ENCODE peak calls at places on chromosomes 12 and 14, in four cellular contexts. One of them, this sample, is unnamed.

GRCh38 chr12:40104461-40105264 is 1.2 kb downstream of the SLC2A13 start:
- DNase-seq in GM12878: no peak
- DNase-seq in HL-60: no peak
- DNase-seq in K562: peak
- DNase-seq in this sample: peak

GRCh38 chr12:124855275-124855957 is 8.2 kb downstream of the SCARB1 start:
- DNase-seq in K562: peak
- DNase-seq in HL-60: no peak
- DNase-seq in GM12878: no peak
- DNase-seq in this sample: no peak

GRCh38 chr12:94961413-94961812 is 42.1 kb downstream of the NDUFA12 start:
- DNase-seq in GM12878: no peak
- DNase-seq in HL-60: no peak
- DNase-seq in K562: no peak
- DNase-seq in this sample: no peak

GRCh38 chr14:77290705-77291104 is 19.7 kb upstream of the NGB start:
- DNase-seq in HL-60: no peak
- DNase-seq in K562: no peak
- DNase-seq in GM12878: no peak
- DNase-seq in this sample: no peak

GRCh38 chr12:19223018-19223417 is 93.5 kb downstream of the PLEKHA5 start:
- DNase-seq in K562: no peak
- DNase-seq in GM12878: no peak
- DNase-seq in HL-60: no peak
- DNase-seq in this sample: no peak

GRCh38 chr12:55112378-55112777 is 13.8 kb upstream of the OR9K2 start:
- DNase-seq in GM12878: no peak
- DNase-seq in K562: no peak
- DNase-seq in HL-60: no peak
- DNase-seq in this sample: no peak

GRCh38 chr14:75896341-75896740 is 85.5 kb downstream of the TGFB3 start:
- DNase-seq in HL-60: no peak
- DNase-seq in K562: no peak
- DNase-seq in GM12878: no peak
- DNase-seq in this sample: no peak

GRCh38 chr12:726281-727140 is 25.9 kb upstream of the WNK1 start:
- DNase-seq in GM12878: no peak
- DNase-seq in HL-60: peak
- DNase-seq in K562: no peak
- DNase-seq in this sample: no peak

DNA sequence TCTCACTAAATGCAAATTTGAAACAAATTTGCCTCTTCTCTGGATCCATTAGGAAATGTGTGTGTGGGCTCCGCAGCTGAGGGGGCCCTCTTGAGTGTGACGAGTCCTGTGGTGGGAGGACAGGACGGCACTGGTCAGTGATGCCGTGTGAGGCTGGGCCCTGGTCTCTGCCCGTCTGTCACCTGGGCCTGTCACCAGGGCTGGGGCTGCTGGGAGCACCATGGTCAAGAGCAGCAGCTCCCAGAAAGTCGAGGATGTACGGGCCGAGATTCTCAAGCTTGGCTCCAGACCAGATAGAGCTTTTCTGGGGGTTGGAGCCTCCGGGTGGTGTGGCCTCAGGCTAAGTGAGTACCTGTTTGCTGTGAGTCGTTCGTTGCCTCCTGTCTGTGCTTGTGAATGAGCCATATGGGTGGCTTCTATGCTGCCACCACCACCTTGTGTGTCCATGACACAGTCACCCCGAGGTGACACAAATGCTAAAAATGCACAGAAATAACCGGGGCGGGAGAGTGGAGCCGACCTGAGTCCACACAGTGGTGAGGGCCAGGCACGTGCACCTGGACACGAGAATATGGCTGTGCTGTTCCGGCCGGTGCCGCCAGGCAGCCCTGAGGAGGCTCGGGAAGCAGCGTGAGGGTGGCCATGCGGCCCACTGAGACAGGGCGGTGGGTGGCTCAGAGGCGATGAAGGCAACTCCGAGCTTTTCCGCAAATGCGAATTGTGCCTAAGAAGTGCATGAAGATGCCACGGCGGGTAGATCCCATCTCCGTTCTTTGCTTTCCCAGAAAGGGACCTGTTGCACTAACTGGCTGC is 8.7 kb downstream of the PGAM5 start:
- DNase-seq in K562: no peak
- DNase-seq in GM12878: no peak
- DNase-seq in HL-60: no peak
- DNase-seq in this sample: no peak
- TF ChIP-seq POLR2AphosphoS5 in K562: no peak
- TF ChIP-seq POLR2AphosphoS5 in GM12878: peak
- TF ChIP-seq POLR2AphosphoS5 in HL-60: no peak
- TF ChIP-seq POLR2AphosphoS5 in this sample: no peak

GRCh38 chr12:117524806-117525205 is 163.4 kb upstream of the NOS1 start:
- DNase-seq in K562: no peak
- DNase-seq in GM12878: no peak
- DNase-seq in HL-60: no peak
- DNase-seq in this sample: no peak
- TF ChIP-seq SPI1 in K562: no peak
- TF ChIP-seq SPI1 in GM12878: no peak
- TF ChIP-seq SPI1 in HL-60: no peak
- TF ChIP-seq SPI1 in this sample: no peak

DNA sequence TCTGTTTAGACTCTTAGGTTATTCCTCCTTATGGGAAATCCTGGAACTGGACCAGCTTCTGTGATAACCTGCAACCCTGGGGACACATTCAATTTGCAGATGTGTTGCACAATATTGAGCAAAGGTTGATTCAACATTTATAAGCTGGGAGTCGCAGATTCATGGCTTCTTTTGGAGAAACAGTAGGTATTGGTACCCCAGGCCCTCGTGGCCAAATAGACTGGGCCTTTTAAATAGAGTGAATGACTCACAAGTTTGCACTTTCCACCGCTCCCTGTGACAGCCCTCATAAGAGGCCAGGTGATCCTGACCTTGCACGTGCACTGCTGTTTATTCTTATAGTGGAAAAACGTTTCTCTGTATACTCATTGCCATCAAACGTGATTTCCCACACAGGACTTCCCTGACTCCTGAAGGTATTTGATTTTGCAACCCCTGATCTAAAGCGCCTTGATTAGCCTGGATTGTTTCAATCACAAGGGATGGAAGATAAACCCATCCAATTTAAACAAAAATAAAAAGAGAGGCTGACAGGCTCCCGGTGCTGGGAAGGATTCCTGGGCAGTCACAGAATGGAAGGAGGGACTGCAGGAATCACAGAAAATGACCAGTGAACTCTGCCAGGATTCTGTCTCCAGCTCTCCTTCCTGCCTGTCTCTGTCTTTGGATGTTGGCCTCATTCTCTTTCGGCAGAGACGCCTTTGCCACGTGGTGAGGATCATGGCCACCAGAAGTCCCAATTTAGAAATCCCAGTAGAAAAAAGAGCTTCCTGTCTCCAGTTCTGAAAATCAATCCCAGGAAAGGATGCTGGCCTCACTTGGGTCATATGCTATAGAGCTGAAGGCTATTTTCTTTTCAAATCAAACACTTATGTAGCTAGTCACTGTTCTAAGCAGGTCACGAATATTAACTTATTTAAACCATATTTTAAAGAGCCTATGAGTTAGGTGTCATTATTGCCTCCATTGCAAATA is 97.8 kb downstream of the VCPKMT start:
- DNase-seq in HL-60: no peak
- DNase-seq in K562: no peak
- DNase-seq in GM12878: no peak
- DNase-seq in this sample: no peak
- TF ChIP-seq POLR2AphosphoS5 in HL-60: no peak
- TF ChIP-seq POLR2AphosphoS5 in K562: no peak
- TF ChIP-seq POLR2AphosphoS5 in GM12878: no peak
- TF ChIP-seq POLR2AphosphoS5 in this sample: no peak

DNA sequence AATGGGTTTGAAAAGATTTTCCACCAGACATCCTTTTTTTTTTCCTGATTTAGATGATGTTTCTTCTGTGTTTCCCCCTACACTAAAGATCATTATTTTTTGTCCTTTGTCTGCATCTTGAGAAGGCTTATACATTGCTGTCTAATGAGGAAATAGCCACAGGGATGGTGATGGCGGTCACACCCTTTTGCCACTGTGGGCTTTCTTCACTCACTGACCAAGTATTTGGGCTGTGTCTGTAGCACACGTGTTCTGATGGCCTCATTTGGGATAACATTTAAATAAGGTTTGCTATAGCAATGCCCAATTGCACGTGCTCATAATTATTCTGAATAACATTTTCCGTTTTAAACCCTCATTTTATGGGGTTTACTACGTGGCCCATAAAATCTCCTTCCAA is 230.3 kb upstream of the PRICKLE1 start:
- DNase-seq in GM12878: no peak
- DNase-seq in K562: no peak
- DNase-seq in HL-60: no peak
- DNase-seq in this sample: no peak
- TF ChIP-seq SPI1 in GM12878: no peak
- TF ChIP-seq SPI1 in K562: no peak
- TF ChIP-seq SPI1 in HL-60: no peak
- TF ChIP-seq SPI1 in this sample: no peak

DNA sequence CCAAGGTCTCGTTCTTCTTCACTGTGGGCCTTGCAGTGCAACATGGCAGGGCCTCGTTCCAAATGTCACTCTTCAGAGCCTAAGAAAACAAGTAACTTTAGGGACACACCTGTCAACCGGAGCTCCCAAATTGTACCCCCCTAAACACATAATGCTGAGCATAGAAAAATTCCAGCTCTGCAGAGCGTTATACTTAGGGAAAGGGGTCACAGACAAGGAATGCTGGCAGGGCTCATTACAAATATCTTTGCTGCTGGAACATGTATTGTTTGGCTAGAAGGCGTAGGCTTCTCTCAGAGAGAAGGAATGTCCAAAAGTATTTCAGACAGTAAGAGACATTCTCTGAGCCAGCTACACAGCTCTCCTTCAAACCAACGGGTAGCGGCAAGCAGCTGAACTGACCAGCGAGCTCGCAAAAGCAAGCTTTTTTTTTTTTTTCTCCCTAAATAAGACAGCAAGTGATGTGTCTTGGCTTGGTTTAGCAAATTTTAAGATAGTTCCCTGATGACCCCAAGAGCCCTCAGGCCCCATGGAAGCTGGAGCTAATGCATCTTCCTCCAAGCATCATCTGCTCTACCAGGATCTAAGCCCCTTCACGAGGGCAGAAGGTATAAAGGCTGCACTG is 24.5 kb downstream of the SSH1 start:
- DNase-seq in HL-60: no peak
- DNase-seq in K562: no peak
- DNase-seq in GM12878: no peak
- DNase-seq in this sample: no peak
- TF ChIP-seq POLR2AphosphoS5 in HL-60: no peak
- TF ChIP-seq POLR2AphosphoS5 in K562: no peak
- TF ChIP-seq POLR2AphosphoS5 in GM12878: no peak
- TF ChIP-seq POLR2AphosphoS5 in this sample: no peak

DNA sequence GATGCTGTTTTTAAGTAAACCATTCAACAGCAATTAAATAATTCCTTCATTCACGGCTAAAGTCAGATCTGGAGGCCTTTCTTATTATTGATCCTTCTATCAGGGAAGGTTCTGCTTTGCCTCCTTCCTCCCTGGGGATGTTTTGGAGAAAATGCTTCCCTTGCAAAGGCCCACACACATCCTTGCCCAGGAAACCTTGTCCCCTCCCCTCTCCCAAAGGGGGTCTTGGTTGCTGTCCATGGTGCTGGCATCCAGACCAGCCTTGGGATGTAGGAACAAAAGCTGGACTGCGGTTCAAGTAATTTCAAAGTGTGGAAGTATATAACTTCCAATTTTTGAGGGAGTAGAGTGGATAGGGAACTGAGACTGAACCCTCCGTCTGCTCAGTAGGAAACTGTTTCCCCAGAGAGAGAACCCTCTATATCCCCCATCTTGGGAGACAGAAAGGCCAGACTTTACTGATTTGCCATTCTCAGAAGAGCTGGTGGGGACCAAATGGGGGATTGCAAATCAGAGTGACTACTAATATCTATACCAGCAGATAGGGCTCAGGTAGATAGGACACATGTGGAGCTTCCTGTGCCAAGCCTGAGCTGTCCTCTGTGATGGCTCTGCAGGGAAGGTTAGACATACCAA is 5.6 kb downstream of the MARCHF9 start:
- DNase-seq in K562: no peak
- DNase-seq in HL-60: no peak
- DNase-seq in GM12878: no peak
- DNase-seq in this sample: no peak
- TF ChIP-seq SPI1 in K562: no peak
- TF ChIP-seq SPI1 in HL-60: no peak
- TF ChIP-seq SPI1 in GM12878: no peak
- TF ChIP-seq SPI1 in this sample: no peak

GRCh38 chr14:104130974-104131651 is 7.3 kb upstream of the KIF26A start:
- DNase-seq in GM12878: no peak
- DNase-seq in K562: no peak
- DNase-seq in HL-60: peak
- DNase-seq in this sample: no peak
- TF ChIP-seq POLR2AphosphoS5 in GM12878: no peak
- TF ChIP-seq POLR2AphosphoS5 in K562: no peak
- TF ChIP-seq POLR2AphosphoS5 in HL-60: no peak
- TF ChIP-seq POLR2AphosphoS5 in this sample: no peak